ENCODE peak calls at places on chromosomes 12 and 14, in five cellular contexts. Y, D, A, U and T are unnamed samples.
A peak's percentile ranks its signal among the peaks of the same experiment; 100 is the strongest.

GRCh38 chr12:6961278-6961694 is 9.2 kb downstream of the PHB2 start:
- DNase-seq in Y (peak; percentile 91), D (peak; percentile 69), A (no peak), U (no peak), T (no peak)

GRCh38 chr12:113214938-113215400 is 6.3 kb upstream of the TPCN1 start:
- DNase-seq in Y (no peak), D (no peak), A (peak; percentile 83), U (peak; percentile 81), T (no peak)

GRCh38 chr12:48352157-48352775 is 1.5 kb upstream of the ZNF641 start:
- DNase-seq in Y (no peak), D (no peak), A (no peak), U (no peak), T (no peak)

GRCh38 chr12:118830251-118830650 is 151.1 kb upstream of the SRRM4 start:
- DNase-seq in Y (no peak), D (no peak), A (no peak), U (no peak), T (no peak)

GRCh38 chr12:66025477-66025876 is 105.1 kb downstream of the LLPH start:
- DNase-seq in Y (no peak), D (no peak), A (no peak), U (peak; percentile 49), T (peak; percentile 17)

GRCh38 chr14:30681752-30682355 is 59.7 kb downstream of the SCFD1 start:
- DNase-seq in Y (no peak), D (no peak), A (peak; percentile 18), U (peak; percentile 57), T (no peak)

GRCh38 chr12:32477714-32478113 is 78.4 kb downstream of the FGD4 start:
- DNase-seq in Y (no peak), D (no peak), A (no peak), U (no peak), T (no peak)

GRCh38 chr12:48512855-48513254 is 12.6 kb upstream of the OR8S1 start:
- DNase-seq in Y (no peak), D (no peak), A (no peak), U (no peak), T (no peak)

GRCh38 chr12:130414381-130414780 is 76.7 kb downstream of the PIWIL1 start:
- DNase-seq in Y (no peak), D (no peak), A (no peak), U (no peak), T (no peak)

GRCh38 chr14:68145036-68145435 is 325.5 kb downstream of the RAD51B start:
- DNase-seq in Y (no peak), D (no peak), A (peak; percentile 77), U (no peak), T (no peak)

GRCh38 chr14:58749066-58749669 is 111.4 kb downstream of the DACT1 start:
- DNase-seq in Y (no peak), D (no peak), A (peak; percentile 76), U (peak; percentile 4), T (no peak)

GRCh38 chr12:111154180-111154579 is 214.7 kb downstream of the PHETA1 start:
- DNase-seq in Y (no peak), D (no peak), A (no peak), U (no peak), T (no peak)

GRCh38 chr14:105445901-105446845 is 26.5 kb downstream of the MTA1 start:
- DNase-seq in Y (peak; percentile 62), D (no peak), A (no peak), U (no peak), T (no peak)

GRCh38 chr12:62799126-62799736 is 135.7 kb downstream of the PPM1H start:
- DNase-seq in Y (no peak), D (peak; percentile 47), A (peak; percentile 83), U (peak; percentile 56), T (no peak)

GRCh38 chr12:98297557-98297956 is 217.8 kb upstream of the TMPO start:
- DNase-seq in Y (no peak), D (no peak), A (no peak), U (no peak), T (no peak)

GRCh38 chr12:4530982-4531586 is 7.6 kb upstream of the RAD51AP1 start:
- DNase-seq in Y (no peak), D (no peak), A (no peak), U (no peak), T (no peak)

GRCh38 chr12:57888407-57889157 is 42.1 kb upstream of the CTDSP2 start:
- DNase-seq in Y (no peak), D (peak; percentile 60), A (no peak), U (no peak), T (no peak)

GRCh38 chr12:6887460-6887859 is 14.4 kb upstream of the SPSB2 start:
- DNase-seq in Y (no peak), D (no peak), A (no peak), U (no peak), T (no peak)

GRCh38 chr14:92973265-92973797 is 50.4 kb downstream of the CHGA start:
- DNase-seq in Y (peak; percentile 93), D (peak; percentile 62), A (peak; percentile 49), U (peak; percentile 23), T (peak; percentile 94)

GRCh38 chr12:115075552-115076170 is 391.7 kb upstream of the TBX3 start:
- DNase-seq in Y (no peak), D (no peak), A (peak; percentile 50), U (no peak), T (peak; percentile 42)

GRCh38 chr14:53840444-53840843 is 116.2 kb downstream of the BMP4 start:
- DNase-seq in Y (no peak), D (no peak), A (peak; percentile 72), U (peak; percentile 35), T (peak; percentile 78)

GRCh38 chr14:61343471-61343870 is 22.1 kb downstream of the PRKCH start:
- DNase-seq in Y (no peak), D (no peak), A (no peak), U (no peak), T (no peak)

GRCh38 chr14:99687284-99688209 is 3.4 kb downstream of the CYP46A1 start:
- DNase-seq in Y (no peak), D (peak; percentile 18), A (no peak), U (peak; percentile 19), T (no peak)

GRCh38 chr12:50520345-50520744 is 15.6 kb downstream of the DIP2B start:
- DNase-seq in Y (no peak), D (no peak), A (no peak), U (no peak), T (no peak)

GRCh38 chr12:75706786-75707605 is 195.6 kb upstream of the KRR1 start:
- DNase-seq in Y (no peak), D (no peak), A (no peak), U (no peak), T (no peak)

GRCh38 chr12:111685811-111686573 is at the start of the genes ACAD10 and BRAP:
- DNase-seq in Y (peak; percentile 99), D (peak; percentile 95), A (peak; percentile 97), U (peak; percentile 89), T (peak; percentile 97)

GRCh38 chr12:34600592-34601462 is 578.5 kb downstream of the ALG10 start:
- DNase-seq in Y (peak; percentile 50), D (peak; percentile 2), A (no peak), U (no peak), T (no peak)

GRCh38 chr14:106691601-106692291 is 1165.4 kb downstream of the TMEM121 start:
- DNase-seq in Y (peak; percentile 39), D (peak; percentile 12), A (peak; percentile 50), U (peak; percentile 8), T (no peak)

GRCh38 chr14:52227559-52228222 is 39.8 kb upstream of the PTGDR start:
- DNase-seq in Y (no peak), D (no peak), A (no peak), U (no peak), T (no peak)

GRCh38 chr12:104095289-104095688 is 31.0 kb downstream of the HCFC2 start:
- DNase-seq in Y (no peak), D (no peak), A (no peak), U (no peak), T (no peak)

GRCh38 chr12:117019866-117020265 is 79.3 kb downstream of the TESC start:
- DNase-seq in Y (no peak), D (no peak), A (no peak), U (no peak), T (no peak)

GRCh38 chr12:60148109-60148508 is 552.3 kb downstream of the SLC16A7 start:
- DNase-seq in Y (no peak), D (no peak), A (peak; percentile 22), U (no peak), T (no peak)

GRCh38 chr14:64112859-64113258 is 181.3 kb downstream of the ESR2 start:
- DNase-seq in Y (no peak), D (no peak), A (no peak), U (no peak), T (no peak)

GRCh38 chr12:75011120-75011519 is 198.5 kb downstream of the KCNC2 start:
- DNase-seq in Y (no peak), D (no peak), A (no peak), U (no peak), T (no peak)

GRCh38 chr12:125198647-125199046 is 133.4 kb downstream of the AACS start:
- DNase-seq in Y (no peak), D (no peak), A (no peak), U (no peak), T (no peak)
- TF ChIP-seq EP300 in Y (no peak), D (no peak), A (no peak), U (no peak), T (no peak)

DNA sequence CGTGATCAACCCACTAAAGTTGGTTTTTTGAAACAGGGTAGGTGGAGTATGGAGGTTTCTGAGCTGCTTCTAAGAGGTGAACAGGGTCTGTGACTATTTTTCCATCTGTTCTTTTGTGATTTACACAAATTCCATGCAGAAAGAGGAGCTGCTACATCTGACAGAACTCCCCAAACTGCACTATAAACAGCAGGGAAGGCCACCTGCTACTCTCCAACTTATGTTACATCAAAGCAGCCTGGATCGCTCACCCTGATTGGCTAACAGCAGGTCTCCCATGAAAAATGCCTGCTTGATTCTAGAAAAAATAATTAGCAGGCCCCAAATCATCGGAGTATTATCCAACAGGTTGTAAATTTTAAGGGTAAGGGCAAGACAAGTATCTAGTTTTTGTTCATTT is 282.9 kb upstream of the FLRT2 start:
- DNase-seq in Y (no peak), D (no peak), A (no peak), U (no peak), T (no peak)
- TF ChIP-seq EP300 in Y (no peak), D (no peak), A (no peak), U (no peak), T (no peak)

GRCh38 chr14:104375551-104376201 is 203.9 kb upstream of the C14orf180 start:
- DNase-seq in Y (peak; percentile 44), D (no peak), A (no peak), U (no peak), T (no peak)
- TF ChIP-seq EP300 in Y (no peak), D (no peak), A (no peak), U (no peak), T (no peak)

DNA sequence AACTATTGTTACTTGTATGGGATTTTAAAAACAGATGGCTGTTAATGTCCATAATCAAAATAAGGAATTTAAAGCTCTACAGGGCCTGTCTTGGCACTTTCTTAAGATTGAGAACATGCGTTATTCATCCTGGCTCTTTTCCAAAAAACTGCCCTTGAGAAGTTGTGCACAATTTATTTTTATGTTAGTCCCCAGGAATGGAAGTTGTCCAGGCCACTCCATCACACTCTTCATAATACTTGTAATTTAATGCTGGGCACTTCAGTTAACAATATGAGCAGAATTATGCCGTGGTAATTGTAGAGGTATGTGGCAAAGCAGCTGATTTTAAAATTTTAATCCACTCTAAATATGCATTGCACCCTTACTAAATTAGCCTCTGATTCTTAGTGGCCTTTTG is 51.8 kb upstream of the REP15 start:
- DNase-seq in Y (no peak), D (no peak), A (no peak), U (no peak), T (no peak)
- TF ChIP-seq EP300 in Y (no peak), D (no peak), A (no peak), U (no peak), T (no peak)